ENCODE peak calls at places on chromosomes 12 and 14, in nine cellular contexts. U is fibroblast of lung; K is HCT116; E is CD4-positive, CD25-positive, alpha-beta regulatory T cell; S is tibial nerve; C is naive thymus-derived CD4-positive, alpha-beta T cell; Y is bronchial epithelial cell; B is GM23248; L is DND-41. H is an unnamed sample.

GRCh38 chr14:29925736-29926135 is 1.9 kb downstream of the PRKD1 start:
- DNase-seq in K (no peak), E (no peak), U (peak; percentile 61), B (peak; percentile 51), Y (no peak), C (no peak), L (no peak), S (no peak), H (no peak)

GRCh38 chr14:72616294-72616693 is 277.6 kb downstream of the DPF3 start:
- DNase-seq in E (no peak), K (no peak), L (no peak), S (no peak), B (no peak), U (no peak), Y (no peak), C (no peak), H (no peak)

GRCh38 chr12:90331821-90332220 is 623.2 kb downstream of the CCER1 start:
- DNase-seq in S (no peak), U (no peak), E (no peak), K (no peak), B (no peak), Y (no peak), L (no peak), C (no peak), H (no peak)

GRCh38 chr14:61296707-61297502 is 15.8 kb upstream of the TMEM30B start:
- DNase-seq in E (peak; percentile 77), C (no peak), S (no peak), L (peak; percentile 34), Y (peak; percentile 57), K (peak; percentile 27), U (peak; percentile 21), B (peak; percentile 67), H (no peak)

GRCh38 chr12:2753536-2753935 is 41.2 kb upstream of the FKBP4 start:
- DNase-seq in U (no peak), L (no peak), S (no peak), Y (no peak), B (no peak), C (no peak), K (no peak), E (no peak), H (no peak)

GRCh38 chr12:98352835-98353234 is 162.6 kb upstream of the TMPO start:
- DNase-seq in U (peak; percentile 67), B (peak; percentile 34), S (no peak), E (peak; percentile 4), K (no peak), Y (peak; percentile 56), C (no peak), L (no peak), H (no peak)

GRCh38 chr12:19937161-19937560 is 431.2 kb upstream of the PDE3A start:
- DNase-seq in C (no peak), Y (no peak), L (no peak), S (no peak), E (no peak), B (no peak), K (no peak), U (no peak), H (no peak)

GRCh38 chr12:120879102-120879501 is 25.1 kb downstream of the SPPL3 start:
- DNase-seq in B (no peak), C (no peak), K (no peak), Y (peak; percentile 44), U (no peak), L (no peak), S (no peak), E (no peak), H (no peak)

GRCh38 chr12:96774501-96775256 is 132.4 kb upstream of the NEDD1 start:
- DNase-seq in U (peak; percentile 63), E (no peak), B (peak; percentile 69), C (no peak), L (no peak), S (no peak), K (no peak), Y (peak; percentile 12), H (no peak)

GRCh38 chr14:55054098-55054497 is 2.7 kb downstream of the MAPK1IP1L start:
- DNase-seq in B (no peak), L (no peak), C (no peak), Y (no peak), S (no peak), E (no peak), U (no peak), K (no peak), H (no peak)

GRCh38 chr12:39393890-39394289 is 49.0 kb downstream of the KIF21A start:
- DNase-seq in Y (no peak), E (no peak), S (no peak), K (no peak), B (no peak), C (no peak), L (no peak), U (no peak), H (no peak)

GRCh38 chr12:132560831-132561783 is 49.3 kb downstream of the LRCOL1 start:
- DNase-seq in Y (peak; percentile 63), S (no peak), U (peak; percentile 36), B (peak; percentile 54), K (peak; percentile 75), C (peak; percentile 63), E (peak; percentile 73), L (peak; percentile 82), H (peak; percentile 44)

GRCh38 chr12:41460906-41461305 is 272.8 kb downstream of the PDZRN4 start:
- DNase-seq in Y (no peak), K (no peak), U (no peak), S (no peak), C (no peak), E (no peak), B (no peak), L (no peak), H (no peak)

GRCh38 chr14:49173765-49174373 is 412.3 kb downstream of the RPS29 start:
- DNase-seq in C (no peak), Y (peak; percentile 59), E (peak; percentile 57), K (peak; percentile 63), U (peak; percentile 59), S (no peak), L (peak; percentile 67), B (peak; percentile 76), H (peak; percentile 68)

DNA sequence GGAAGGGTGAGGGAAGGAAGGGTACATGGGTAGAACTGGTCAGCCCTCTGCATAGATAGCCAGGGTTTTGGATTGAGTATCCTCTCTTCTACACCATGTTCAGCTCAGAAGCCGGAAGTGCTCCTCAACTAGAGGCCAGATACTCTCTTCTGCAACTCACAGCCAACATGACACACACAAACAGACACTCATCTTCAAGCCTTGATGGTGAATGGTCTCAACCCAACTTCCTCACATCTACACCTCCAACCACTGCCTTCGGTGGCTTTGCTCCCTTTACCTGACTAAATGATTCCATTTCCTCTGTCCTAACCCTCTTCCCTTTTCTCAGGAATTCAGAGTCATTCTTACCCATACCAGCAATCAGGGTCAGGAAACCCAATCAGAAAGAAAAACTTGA is 7.6 kb upstream of the FKBP11 start:
- DNase-seq in S (no peak), E (no peak), L (no peak), B (no peak), K (no peak), Y (no peak), C (no peak), U (no peak), H (no peak)
- H3K36me3 ChIP-seq in S (no peaks in the 10 kb centered on the region), E (peaks cover 11% of the 10 kb centered on the region), L (peaks cover 74% of the 10 kb centered on the region), B (peaks cover 20% of the 10 kb centered on the region), K (peaks cover 29% of the 10 kb centered on the region), Y (peaks cover 18% of the 10 kb centered on the region), C (peaks cover 5% of the 10 kb centered on the region), U (peaks cover 7% of the 10 kb centered on the region), H (no peaks in the 10 kb centered on the region)

GRCh38 chr12:52035926-52036325 is 15.3 kb upstream of the NR4A1 start:
- DNase-seq in C (no peak), B (no peak), L (no peak), K (no peak), S (no peak), U (no peak), E (no peak), Y (no peak), H (no peak)
- H3K36me3 ChIP-seq in C (no peaks in the 10 kb centered on the region), B (no peaks in the 10 kb centered on the region), L (no peaks in the 10 kb centered on the region), K (no peaks in the 10 kb centered on the region), S (no peaks in the 10 kb centered on the region), U (no peaks in the 10 kb centered on the region), E (no peaks in the 10 kb centered on the region), Y (no peaks in the 10 kb centered on the region), H (no peaks in the 10 kb centered on the region)

DNA sequence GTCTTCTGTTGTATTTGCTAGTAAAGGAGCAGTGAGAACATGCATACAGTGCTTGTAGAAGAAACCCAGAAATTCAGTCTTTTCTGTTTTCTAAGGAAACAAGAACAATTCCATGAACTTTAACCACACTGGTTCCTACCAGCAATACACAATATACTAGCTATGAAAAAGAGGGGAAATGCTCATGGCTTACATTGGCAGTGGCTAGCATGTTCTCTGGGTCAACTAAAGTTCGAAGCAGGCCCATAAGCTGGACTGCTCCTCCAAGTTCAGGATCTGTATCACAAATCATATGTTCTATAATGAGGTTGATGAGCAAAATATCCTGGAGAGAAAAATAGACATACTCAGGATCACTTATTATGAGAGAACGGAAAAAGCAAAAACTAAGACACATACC is 37.1 kb downstream of the PPP4R3A start:
- DNase-seq in B (no peak), U (no peak), E (no peak), Y (no peak), K (no peak), C (no peak), L (no peak), S (no peak), H (no peak)
- H3K36me3 ChIP-seq in B (peaks cover 85% of the 10 kb centered on the region), U (peaks cover 4% of the 10 kb centered on the region), E (peaks cover 93% of the 10 kb centered on the region), Y (peaks cover 9% of the 10 kb centered on the region), K (peaks cover 58% of the 10 kb centered on the region), C (peaks cover 27% of the 10 kb centered on the region), L (peaks cover 95% of the 10 kb centered on the region), S (no peaks in the 10 kb centered on the region), H (no peaks in the 10 kb centered on the region)

GRCh38 chr14:103488071-103488470 is 34.6 kb downstream of the CKB start:
- DNase-seq in Y (no peak), B (no peak), U (no peak), L (no peak), C (no peak), K (no peak), S (no peak), E (no peak), H (no peak)

GRCh38 chr14:103491691-103492090 is 30.9 kb downstream of the CKB start:
- DNase-seq in K (no peak), S (no peak), C (no peak), Y (no peak), B (no peak), U (no peak), E (no peak), L (no peak), H (no peak)

GRCh38 chr14:103485504-103485903 is 37.1 kb downstream of the CKB start:
- DNase-seq in L (no peak), K (no peak), C (no peak), U (no peak), B (no peak), Y (no peak), E (no peak), S (no peak), H (no peak)

GRCh38 chr14:103492156-103492555 is 30.5 kb downstream of the CKB start:
- DNase-seq in Y (no peak), C (no peak), E (no peak), U (no peak), K (no peak), B (no peak), L (no peak), S (no peak), H (no peak)

GRCh38 chr14:103488960-103489359 is 33.7 kb downstream of the CKB start:
- DNase-seq in S (no peak), K (no peak), B (peak; percentile 45), C (no peak), E (no peak), U (peak; percentile 56), L (no peak), Y (no peak), H (no peak)
- H3K36me3 ChIP-seq in S (no peaks in the 10 kb centered on the region), K (peaks cover 12% of the 10 kb centered on the region), B (peaks cover 20% of the 10 kb centered on the region), C (peaks cover 13% of the 10 kb centered on the region), E (peaks cover 68% of the 10 kb centered on the region), U (peaks cover 7% of the 10 kb centered on the region), L (peaks cover 67% of the 10 kb centered on the region), Y (peaks cover 23% of the 10 kb centered on the region), H (no peaks in the 10 kb centered on the region)